ENCODE peak calls at places on chromosome 14, in seven cellular contexts. N is dorsolateral prefrontal cortex, F is RPMI8226, R is EL, Y is IMR-90, J is NCI-H748 treated with DMSO at 0.1 percent for 48 hours, U is activated gamma-delta T cell treated with Interleukin-2 at 50 U/mL for 16 hours. W is an unnamed sample.

GRCh38 chr14:41476526-41476925 is 130.2 kb upstream of the LRFN5 start:
- DNase-seq in N (no peak), F (no peak), R (no peak), Y (no peak), J (no peak), U (no peak), W (no peak)

GRCh38 chr14:51507556-51508511 is 143.9 kb upstream of the FRMD6 start:
- DNase-seq in N (peak), F (no peak), R (peak), Y (peak), J (no peak), U (no peak), W (no peak)

GRCh38 chr14:90522585-90523191 is 125.9 kb downstream of the CALM1 start:
- DNase-seq in N (no peak), F (peak), R (no peak), Y (no peak), J (peak), U (no peak), W (no peak)

GRCh38 chr14:92506230-92506629 is 7.4 kb upstream of the RIN3 start:
- DNase-seq in N (no peak), F (no peak), R (no peak), Y (no peak), J (no peak), U (no peak), W (no peak)

GRCh38 chr14:73750161-73750901 is 36.1 kb upstream of the PNMA1 start:
- DNase-seq in N (no peak), F (no peak), R (no peak), Y (no peak), J (no peak), U (no peak), W (no peak)

GRCh38 chr14:96901227-96901626 is 104.0 kb downstream of the VRK1 start:
- DNase-seq in N (no peak), F (no peak), R (no peak), Y (no peak), J (no peak), U (no peak), W (no peak)

GRCh38 chr14:21264025-21264801 is 5.0 kb downstream of the HNRNPC start:
- DNase-seq in N (no peak), F (no peak), R (peak), Y (peak), J (no peak), U (no peak), W (peak)

GRCh38 chr14:80215756-80216581 is 4.7 kb upstream of the DIO2 start:
- DNase-seq in N (no peak), F (no peak), R (no peak), Y (peak), J (no peak), U (no peak), W (no peak)

GRCh38 chr14:103284574-103285467 is 49.2 kb upstream of the EIF5 start:
- DNase-seq in N (no peak), F (peak), R (peak), Y (peak), J (no peak), U (no peak), W (peak)

GRCh38 chr14:25150934-25151790 is 101.2 kb upstream of the STXBP6 start:
- DNase-seq in N (no peak), F (peak), R (peak), Y (peak), J (peak), U (no peak), W (peak)

GRCh38 chr14:55339770-55340169 is 68.5 kb downstream of the FBXO34 start:
- DNase-seq in N (no peak), F (peak), R (no peak), Y (peak), J (no peak), U (no peak), W (no peak)

GRCh38 chr14:76699901-76700590 is 61.2 kb upstream of the VASH1 start:
- DNase-seq in N (no peak), F (no peak), R (no peak), Y (no peak), J (no peak), U (no peak), W (no peak)

GRCh38 chr14:75461755-75462349 is 34.0 kb downstream of the JDP2 start:
- DNase-seq in N (peak), F (no peak), R (no peak), Y (no peak), J (no peak), U (no peak), W (no peak)